ENCODE peak calls at places on chromosome 3, in four cellular contexts. C is posterior cingulate gyrus, W is activated T-cell treated with anti-CD3 and anti-CD28 coated beads for 48 hours, K is brain microvascular endothelial cell. J is an unnamed sample.

GRCh38 chr3:50671331-50671730 is 3.4 kb upstream of the DOCK3 start:
- DNase-seq in C (no peak), W (no peak), K (peak), J (no peak)

GRCh38 chr3:62622553-62623174 is 249.3 kb upstream of the FEZF2 start:
- DNase-seq in C (no peak), W (no peak), K (peak), J (no peak)

GRCh38 chr3:138281561-138281960 is 48.1 kb downstream of the NME9 start:
- DNase-seq in C (no peak), W (no peak), K (no peak), J (no peak)

GRCh38 chr3:15646924-15647511 is 45.5 kb downstream of the BTD start:
- DNase-seq in W (no peak), K (peak), C (no peak), J (no peak)

GRCh38 chr3:100634493-100635272 is 25.3 kb downstream of the ADGRG7 start:
- DNase-seq in C (no peak), K (peak), W (peak), J (no peak)

GRCh38 chr3:114866430-114866829 is 280.7 kb downstream of the ZBTB20 start:
- DNase-seq in K (no peak), C (no peak), W (no peak), J (no peak)

GRCh38 chr3:179681492-179682263 is 28.8 kb downstream of the USP13 start:
- DNase-seq in C (no peak), W (no peak), K (peak), J (no peak)

GRCh38 chr3:93931597-93932229 is 42.0 kb downstream of the PROS1 start:
- DNase-seq in K (no peak), C (no peak), W (no peak), J (no peak)

GRCh38 chr3:54841461-54841860 is 86.4 kb downstream of the LRTM1 start:
- DNase-seq in K (no peak), W (no peak), C (no peak), J (no peak)

J was measured in head of caudate nucleus.